ENCODE peak calls at places on chromosomes 13 and 19, in five cellular contexts. One of them, this sample, is unnamed.

GRCh38 chr19:14337510-14337909 is 43.7 kb upstream of the ADGRE5 start:
- DNase-seq in spleen: no peak
- DNase-seq in ascending aorta: no peak
- DNase-seq in tibial nerve: no peak
- DNase-seq in foreskin keratinocyte: peak; percentile 23
- DNase-seq in this sample: no peak

GRCh38 chr19:39705578-39706188 is 1.4 kb downstream of the LGALS14 start:
- DNase-seq in foreskin keratinocyte: no peak
- DNase-seq in ascending aorta: no peak
- DNase-seq in tibial nerve: no peak
- DNase-seq in spleen: no peak
- DNase-seq in this sample: no peak

GRCh38 chr19:30662211-30662861 is 290.2 kb downstream of the ZNF536 start:
- DNase-seq in tibial nerve: no peak
- DNase-seq in ascending aorta: no peak
- DNase-seq in foreskin keratinocyte: no peak
- DNase-seq in spleen: no peak
- DNase-seq in this sample: no peak

GRCh38 chr13:44918323-44919102 is 70.8 kb downstream of the NUFIP1 start:
- DNase-seq in spleen: peak; percentile 97
- DNase-seq in ascending aorta: peak; percentile 79
- DNase-seq in tibial nerve: peak; percentile 75
- DNase-seq in foreskin keratinocyte: no peak
- DNase-seq in this sample: peak; percentile 94

GRCh38 chr19:12947702-12948596 is 2.3 kb downstream of the RAD23A start:
- DNase-seq in ascending aorta: no peak
- DNase-seq in spleen: no peak
- DNase-seq in tibial nerve: no peak
- DNase-seq in foreskin keratinocyte: no peak
- DNase-seq in this sample: no peak

GRCh38 chr19:19740755-19741154 is 7.8 kb upstream of the ZNF14 start:
- DNase-seq in foreskin keratinocyte: no peak
- DNase-seq in spleen: no peak
- DNase-seq in tibial nerve: no peak
- DNase-seq in ascending aorta: no peak
- DNase-seq in this sample: peak; percentile 49

GRCh38 chr19:51064534-51065220 is at the start of gene KLK13:
- DNase-seq in spleen: no peak
- DNase-seq in ascending aorta: no peak
- DNase-seq in tibial nerve: no peak
- DNase-seq in foreskin keratinocyte: no peak
- DNase-seq in this sample: no peak

GRCh38 chr13:48660356-48661076 is 6.8 kb downstream of the CYSLTR2 start:
- DNase-seq in ascending aorta: no peak
- DNase-seq in spleen: no peak
- DNase-seq in foreskin keratinocyte: no peak
- DNase-seq in tibial nerve: no peak
- DNase-seq in this sample: no peak

GRCh38 chr19:40585677-40586422 is 9.2 kb downstream of the SHKBP1 start:
- DNase-seq in ascending aorta: no peak
- DNase-seq in spleen: peak; percentile 79
- DNase-seq in tibial nerve: no peak
- DNase-seq in foreskin keratinocyte: peak; percentile 72
- DNase-seq in this sample: no peak

GRCh38 chr13:25756916-25757315 is 294.9 kb downstream of the SHISA2 start:
- DNase-seq in spleen: no peak
- DNase-seq in tibial nerve: no peak
- DNase-seq in ascending aorta: no peak
- DNase-seq in foreskin keratinocyte: no peak
- DNase-seq in this sample: no peak

GRCh38 chr13:27952931-27953670 is 16.0 kb downstream of the CDX2 start:
- DNase-seq in ascending aorta: no peak
- DNase-seq in tibial nerve: no peak
- DNase-seq in foreskin keratinocyte: no peak
- DNase-seq in spleen: no peak
- DNase-seq in this sample: no peak

GRCh38 chr19:41409288-41409687 is 11.7 kb downstream of the BCKDHA start:
- DNase-seq in foreskin keratinocyte: peak; percentile 52
- DNase-seq in ascending aorta: no peak
- DNase-seq in tibial nerve: no peak
- DNase-seq in spleen: no peak
- DNase-seq in this sample: no peak

GRCh38 chr13:49292742-49293498 is 45.2 kb downstream of the CDADC1 start:
- DNase-seq in tibial nerve: no peak
- DNase-seq in ascending aorta: peak; percentile 54
- DNase-seq in foreskin keratinocyte: no peak
- DNase-seq in spleen: no peak
- DNase-seq in this sample: peak; percentile 81

DNA sequence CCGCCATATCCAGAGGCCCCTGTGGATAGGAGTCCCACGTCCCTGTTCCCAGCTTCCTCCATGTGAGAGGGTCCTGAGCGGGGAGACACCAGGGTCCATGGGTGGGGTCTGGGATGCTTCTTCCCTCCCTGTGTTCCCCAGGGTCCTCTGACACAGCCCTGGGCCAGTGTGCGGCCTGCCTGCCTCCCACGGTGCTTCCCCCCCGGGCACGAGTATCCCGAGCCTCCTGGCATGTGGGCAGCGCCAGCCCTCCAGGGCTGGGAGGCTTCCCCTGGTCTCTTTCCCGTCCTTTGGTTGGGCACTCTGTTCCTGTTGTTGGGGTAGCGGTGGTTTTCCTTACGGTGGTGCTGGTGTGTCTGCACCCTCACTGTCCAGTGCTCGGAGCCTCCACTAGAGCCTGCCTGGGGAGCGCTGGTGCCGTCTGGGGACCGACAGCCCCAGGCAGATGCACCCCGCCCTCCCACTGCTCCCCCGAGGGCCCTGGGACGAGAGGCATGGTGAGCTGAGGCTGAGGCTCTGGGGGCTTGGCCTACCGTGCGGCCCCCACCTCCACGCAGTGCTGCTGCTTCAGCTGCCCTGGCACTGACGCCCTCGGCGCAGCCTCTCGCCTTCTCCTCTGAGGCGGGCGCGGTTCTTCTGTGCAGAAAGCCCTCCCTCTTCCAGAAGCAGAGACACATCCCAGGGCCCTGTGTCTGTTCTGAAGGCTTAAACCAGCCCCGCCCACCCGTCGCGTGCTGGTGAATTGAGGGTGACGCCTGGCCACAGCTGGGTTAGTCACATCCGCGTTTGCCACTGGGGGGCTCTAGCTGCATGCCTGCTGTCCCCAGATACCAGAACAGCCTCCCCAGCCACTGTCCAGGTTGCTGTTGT is 27.9 kb downstream of the PLEKHJ1 start:
- DNase-seq in foreskin keratinocyte: peak; percentile 41
- DNase-seq in ascending aorta: no peak
- DNase-seq in spleen: peak; percentile 87
- DNase-seq in tibial nerve: peak; percentile 75
- DNase-seq in this sample: peak; percentile 79
- H3K27ac ChIP-seq in foreskin keratinocyte: no peak overlapping the region
- H3K27ac ChIP-seq in ascending aorta: no peak overlapping the region
- H3K27ac ChIP-seq in spleen: no peak overlapping the region
- H3K27ac ChIP-seq in tibial nerve: peak overlapping the region; percentile 40
- H3K27ac ChIP-seq in this sample: no peak overlapping the region

GRCh38 chr13:110314516-110315245 is 7.6 kb downstream of the COL4A2 start:
- DNase-seq in spleen: no peak
- DNase-seq in ascending aorta: no peak
- DNase-seq in tibial nerve: no peak
- DNase-seq in foreskin keratinocyte: no peak
- DNase-seq in this sample: peak; percentile 61

GRCh38 chr13:110310541-110311491 is 3.7 kb downstream of the COL4A2 start:
- DNase-seq in tibial nerve: no peak
- DNase-seq in spleen: no peak
- DNase-seq in foreskin keratinocyte: no peak
- DNase-seq in ascending aorta: no peak
- DNase-seq in this sample: peak; percentile 56

GRCh38 chr13:110309661-110310524 is 2.8 kb downstream of the COL4A2 start:
- DNase-seq in spleen: no peak
- DNase-seq in foreskin keratinocyte: no peak
- DNase-seq in tibial nerve: no peak
- DNase-seq in ascending aorta: no peak
- DNase-seq in this sample: peak; percentile 47

GRCh38 chr13:110311721-110312668 is 4.9 kb downstream of the COL4A2 start:
- DNase-seq in tibial nerve: no peak
- DNase-seq in ascending aorta: no peak
- DNase-seq in spleen: no peak
- DNase-seq in foreskin keratinocyte: no peak
- DNase-seq in this sample: peak; percentile 57

DNA sequence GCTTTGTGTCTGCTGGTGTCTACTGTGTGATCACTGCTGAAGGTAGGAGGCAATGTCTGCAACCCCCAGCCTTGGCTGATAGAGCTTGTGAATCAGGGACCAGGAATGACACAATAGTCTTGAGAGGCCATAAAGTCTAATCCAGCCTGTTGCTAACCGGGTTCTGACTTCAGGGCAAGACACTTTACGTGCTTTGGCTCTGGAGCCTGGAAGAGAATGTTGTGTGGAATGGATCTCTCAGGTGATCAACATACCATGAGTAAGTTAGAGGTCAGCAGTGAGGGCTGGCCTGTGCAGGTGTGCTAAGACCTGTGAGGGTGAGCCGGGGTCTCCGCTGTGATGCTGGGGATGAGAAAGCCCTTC is 5.6 kb downstream of the COL4A2 start:
- DNase-seq in ascending aorta: no peak
- DNase-seq in foreskin keratinocyte: peak; percentile 86
- DNase-seq in spleen: no peak
- DNase-seq in tibial nerve: no peak
- DNase-seq in this sample: peak; percentile 59
- TF ChIP-seq CTCF in ascending aorta: no peak
- TF ChIP-seq CTCF in foreskin keratinocyte: peak; percentile 45
- TF ChIP-seq CTCF in spleen: no peak
- TF ChIP-seq CTCF in tibial nerve: no peak
- TF ChIP-seq CTCF in this sample: peak; percentile 17

GRCh38 chr19:56112313-56112709 is 8.8 kb downstream of the ZNF787 start:
- DNase-seq in spleen: no peak
- DNase-seq in ascending aorta: no peak
- DNase-seq in tibial nerve: no peak
- DNase-seq in foreskin keratinocyte: no peak
- DNase-seq in this sample: no peak
- H3K4me1 ChIP-seq in spleen: peaks cover 100% of the 10 kb centered on the region
- H3K4me1 ChIP-seq in ascending aorta: peaks cover 12% of the 10 kb centered on the region
- H3K4me1 ChIP-seq in tibial nerve: peaks cover 66% of the 10 kb centered on the region
- H3K4me1 ChIP-seq in foreskin keratinocyte: peaks cover 10% of the 10 kb centered on the region
- H3K4me1 ChIP-seq in this sample: peaks cover 95% of the 10 kb centered on the region

GRCh38 chr19:17482877-17483604 is 12.7 kb downstream of the SLC27A1 start:
- DNase-seq in ascending aorta: no peak
- DNase-seq in tibial nerve: no peak
- DNase-seq in spleen: no peak
- DNase-seq in foreskin keratinocyte: no peak
- DNase-seq in this sample: no peak

GRCh38 chr19:17481986-17482385 is 11.7 kb downstream of the SLC27A1 start:
- DNase-seq in tibial nerve: no peak
- DNase-seq in foreskin keratinocyte: no peak
- DNase-seq in spleen: no peak
- DNase-seq in ascending aorta: no peak
- DNase-seq in this sample: no peak

GRCh38 chr19:17483605-17484002 is 13.3 kb downstream of the SLC27A1 start:
- DNase-seq in spleen: no peak
- DNase-seq in tibial nerve: no peak
- DNase-seq in foreskin keratinocyte: no peak
- DNase-seq in ascending aorta: no peak
- DNase-seq in this sample: no peak

GRCh38 chr19:17475541-17476115 is 5.3 kb downstream of the SLC27A1 start:
- DNase-seq in ascending aorta: no peak
- DNase-seq in foreskin keratinocyte: peak; percentile 67
- DNase-seq in tibial nerve: peak; percentile 60
- DNase-seq in spleen: no peak
- DNase-seq in this sample: peak; percentile 66

DNA sequence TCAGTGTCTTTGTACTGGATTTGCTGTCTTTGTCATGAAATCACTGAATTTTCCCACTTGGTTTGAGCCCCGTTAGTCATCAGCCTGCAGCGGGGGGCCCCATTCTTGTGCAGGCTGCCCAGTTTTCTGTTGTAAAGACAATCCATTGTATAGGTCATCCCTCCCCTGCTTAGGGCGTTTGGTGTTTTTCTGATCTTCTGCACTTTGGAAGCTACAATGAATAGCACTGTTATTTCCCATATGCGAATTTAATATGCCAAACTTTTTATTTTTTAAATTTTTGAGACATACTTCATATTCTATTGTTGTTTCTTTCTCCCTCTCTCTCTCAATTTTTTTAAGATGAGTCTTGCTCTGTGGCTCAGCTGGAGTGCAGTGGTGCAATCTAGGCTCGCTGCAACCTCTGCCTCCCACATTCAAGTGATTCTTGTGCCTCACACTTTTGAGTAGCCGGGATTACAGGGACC is 9.0 kb downstream of the SLC27A1 start:
- DNase-seq in tibial nerve: no peak
- DNase-seq in ascending aorta: no peak
- DNase-seq in foreskin keratinocyte: no peak
- DNase-seq in spleen: no peak
- DNase-seq in this sample: no peak
- H3K27ac ChIP-seq in tibial nerve: peak overlapping the region; percentile 90
- H3K27ac ChIP-seq in ascending aorta: no peak overlapping the region
- H3K27ac ChIP-seq in foreskin keratinocyte: no peak overlapping the region
- H3K27ac ChIP-seq in spleen: no peak overlapping the region
- H3K27ac ChIP-seq in this sample: no peak overlapping the region

GRCh38 chr19:6354098-6354674 is 7.1 kb upstream of the CLPP start:
- DNase-seq in foreskin keratinocyte: no peak
- DNase-seq in spleen: no peak
- DNase-seq in tibial nerve: no peak
- DNase-seq in ascending aorta: no peak
- DNase-seq in this sample: no peak
- TF ChIP-seq CTCF in foreskin keratinocyte: peak; percentile 62
- TF ChIP-seq CTCF in spleen: no peak
- TF ChIP-seq CTCF in tibial nerve: peak; percentile 34
- TF ChIP-seq CTCF in ascending aorta: peak; percentile 52
- TF ChIP-seq CTCF in this sample: peak; percentile 48

GRCh38 chr19:38005224-38005614 is 98.2 kb downstream of the SIPA1L3 start:
- DNase-seq in spleen: no peak
- DNase-seq in foreskin keratinocyte: no peak
- DNase-seq in ascending aorta: no peak
- DNase-seq in tibial nerve: no peak
- DNase-seq in this sample: no peak
- H3K4me1 ChIP-seq in spleen: peaks cover 39% of the 10 kb centered on the region
- H3K4me1 ChIP-seq in foreskin keratinocyte: peaks cover 19% of the 10 kb centered on the region
- H3K4me1 ChIP-seq in ascending aorta: no peaks in the 10 kb centered on the region
- H3K4me1 ChIP-seq in tibial nerve: peaks cover 22% of the 10 kb centered on the region
- H3K4me1 ChIP-seq in this sample: peaks cover 26% of the 10 kb centered on the region

GRCh38 chr13:30751183-30751933 is 16.0 kb downstream of the ALOX5AP start:
- DNase-seq in tibial nerve: no peak
- DNase-seq in ascending aorta: no peak
- DNase-seq in spleen: no peak
- DNase-seq in foreskin keratinocyte: no peak
- DNase-seq in this sample: no peak
- H3K27ac ChIP-seq in tibial nerve: no peak overlapping the region
- H3K27ac ChIP-seq in ascending aorta: no peak overlapping the region
- H3K27ac ChIP-seq in spleen: no peak overlapping the region
- H3K27ac ChIP-seq in foreskin keratinocyte: no peak overlapping the region
- H3K27ac ChIP-seq in this sample: no peak overlapping the region

This sample was measured in right atrium auricular region.